ENCODE peak calls at places on chromosome 14, in ten cellular contexts. X is H9; F is iris pigment epithelial cell; Z is H7; T is MCF 10A; K is lower leg skin; Y is naive thymus-derived CD8-positive, alpha-beta T cell; B is Daoy; M is tibial nerve; W is activated naive CD4-positive, alpha-beta T cell treated with anti-CD3 and anti-CD28 coated beads for 36 hours. V is an unnamed sample.

GRCh38 chr14:104443391-104444158 is 136.0 kb upstream of the C14orf180 start:
- DNase-seq in Z (peak; percentile 90), T (no peak), M (no peak), K (peak; percentile 81), F (no peak), Y (peak; percentile 15), X (peak; percentile 66), W (no peak), B (no peak), V (peak; percentile 78)

GRCh38 chr14:104262515-104263514 is 124.4 kb downstream of the KIF26A start:
- DNase-seq in T (no peak), Y (peak; percentile 14), M (no peak), X (peak; percentile 15), F (no peak), W (no peak), K (peak; percentile 81), Z (peak; percentile 45), B (no peak), V (peak; percentile 3)

GRCh38 chr14:50741571-50741970 is 73.5 kb upstream of the SAV1 start:
- DNase-seq in B (peak; percentile 54), T (peak; percentile 54), M (no peak), Z (no peak), K (no peak), F (peak; percentile 79), W (peak; percentile 17), X (no peak), Y (no peak), V (no peak)

GRCh38 chr14:22547309-22547947 is 41.6 kb downstream of the DAD1 start:
- DNase-seq in M (no peak), K (no peak), F (no peak), B (peak; percentile 72), W (peak; percentile 12), Z (no peak), T (no peak), X (no peak), Y (no peak), V (no peak)

GRCh38 chr14:28755930-28756895 is 10.4 kb upstream of the FOXG1 start:
- DNase-seq in F (no peak), W (no peak), T (no peak), X (no peak), Y (no peak), M (no peak), Z (no peak), B (no peak), K (no peak), V (no peak)

GRCh38 chr14:102654298-102654697 is 61.8 kb downstream of the RCOR1 start:
- DNase-seq in X (no peak), K (no peak), Y (no peak), F (no peak), W (peak; percentile 11), B (peak; percentile 69), Z (no peak), T (no peak), M (no peak), V (no peak)

GRCh38 chr14:105074601-105075053 is 9.4 kb upstream of the GPR132 start:
- DNase-seq in F (no peak), B (no peak), T (no peak), W (peak; percentile 4), K (peak; percentile 87), X (peak; percentile 35), Y (no peak), Z (peak; percentile 76), M (no peak), V (no peak)

GRCh38 chr14:68444449-68445168 is 348.3 kb downstream of the ZFP36L1 start:
- DNase-seq in K (no peak), B (peak; percentile 90), Y (no peak), M (no peak), Z (no peak), W (no peak), T (peak; percentile 40), X (no peak), F (peak; percentile 60), V (no peak)